ENCODE peak calls at places on chromosome 4, in four cellular contexts. F is activated naive CD4-positive, alpha-beta T cell; W is activated T-cell treated with anti-CD3 and anti-CD28 coated beads for 48 hours; J is AG10803. K is an unnamed sample.

GRCh38 chr4:48247142-48247877 is 22.3 kb downstream of the TEC start:
- DNase-seq in F (no peak), J (no peak), W (no peak), K (no peak)

GRCh38 chr4:78659264-78659663 is 107.7 kb downstream of the ANXA3 start:
- DNase-seq in W (no peak), F (no peak), J (peak), K (no peak)

GRCh38 chr4:70676554-70677090 is 10.3 kb upstream of the JCHAIN start:
- DNase-seq in F (no peak), W (no peak), J (no peak), K (no peak)

GRCh38 chr4:112916868-112917267 is 132.6 kb upstream of the ANK2 start:
- DNase-seq in F (no peak), J (peak), W (no peak), K (no peak)

GRCh38 chr4:33467291-33467690 is 2747.1 kb downstream of the PCDH7 start:
- DNase-seq in F (no peak), W (no peak), J (no peak), K (no peak)

GRCh38 chr4:122632396-122633143 is 11.7 kb upstream of the IL21 start:
- DNase-seq in J (no peak), F (no peak), W (no peak), K (peak)

GRCh38 chr4:7044415-7044930 is 1.3 kb downstream of the TADA2B start:
- DNase-seq in W (no peak), F (no peak), J (no peak), K (no peak)

GRCh38 chr4:78612398-78613005 is 60.9 kb downstream of the ANXA3 start:
- DNase-seq in J (peak), F (no peak), W (no peak), K (no peak)

GRCh38 chr4:105415281-105415744 is 58.5 kb downstream of the PPA2 start:
- DNase-seq in W (no peak), F (no peak), J (no peak), K (no peak)

GRCh38 chr4:2558301-2558700 is 21.9 kb downstream of the FAM193A start:
- DNase-seq in W (no peak), F (no peak), J (no peak), K (no peak)

GRCh38 chr4:3243066-3243775 is 5.7 kb upstream of the MSANTD1 start:
- DNase-seq in W (no peak), F (no peak), J (no peak), K (peak)

GRCh38 chr4:40564004-40564403 is 65.7 kb downstream of the RBM47 start:
- DNase-seq in W (no peak), J (no peak), F (no peak), K (no peak)

GRCh38 chr4:23584024-23584423 is 305.8 kb downstream of the PPARGC1A start:
- DNase-seq in J (no peak), F (no peak), W (no peak), K (no peak)

GRCh38 chr4:76654796-76655195 is 219.8 kb downstream of the SHROOM3 start:
- DNase-seq in F (no peak), J (peak), W (no peak), K (peak)

GRCh38 chr4:83138979-83139378 is 24.4 kb upstream of the PLAC8 start:
- DNase-seq in J (no peak), F (no peak), W (no peak), K (no peak)

GRCh38 chr4:5730993-5731975 is 20.3 kb downstream of the EVC start:
- DNase-seq in F (no peak), J (no peak), W (no peak), K (no peak)

GRCh38 chr4:3317011-3317655 is 24.3 kb downstream of the RGS12 start:
- DNase-seq in F (no peak), W (no peak), J (no peak), K (no peak)

GRCh38 chr4:89140168-89140759 is 28.9 kb downstream of the TIGD2 start:
- DNase-seq in J (no peak), F (no peak), W (no peak), K (no peak)

GRCh38 chr4:40422309-40422708 is 87.2 kb downstream of the CHRNA9 start:
- DNase-seq in F (no peak), W (no peak), J (no peak), K (no peak)

GRCh38 chr4:108199881-108200280 is 31.1 kb upstream of the LEF1 start:
- DNase-seq in J (no peak), W (no peak), F (no peak), K (no peak)

GRCh38 chr4:8649631-8650261 is 57.2 kb downstream of the CPZ start:
- DNase-seq in F (no peak), W (no peak), J (no peak), K (no peak)

GRCh38 chr4:41661447-41662076 is 87.0 kb downstream of the PHOX2B start:
- DNase-seq in F (no peak), J (peak), W (peak), K (peak)

GRCh38 chr4:38034986-38035882 is 75.0 kb downstream of the PTTG2 start:
- DNase-seq in W (no peak), J (peak), F (no peak), K (peak)

GRCh38 chr4:87950516-87950915 is 25.0 kb upstream of the SPP1 start:
- DNase-seq in W (no peak), J (no peak), F (no peak), K (no peak)

GRCh38 chr4:11543710-11544109 is 115.0 kb upstream of the HS3ST1 start:
- DNase-seq in J (no peak), F (no peak), W (no peak), K (no peak)

GRCh38 chr4:42720514-42720913 is 63.6 kb upstream of the ATP8A1 start:
- DNase-seq in F (no peak), J (no peak), W (no peak), K (no peak)

GRCh38 chr4:139692300-139693012 is 26.8 kb downstream of the MGST2 start:
- DNase-seq in F (no peak), J (no peak), W (no peak), K (no peak)

GRCh38 chr4:127141857-127142256 is 490.9 kb upstream of the INTU start:
- DNase-seq in F (no peak), W (no peak), J (peak), K (no peak)

GRCh38 chr4:3218824-3219760 is 29.9 kb upstream of the MSANTD1 start:
- DNase-seq in J (no peak), W (no peak), F (no peak), K (no peak)

GRCh38 chr4:160836431-160836830 is 1327.4 kb downstream of the FSTL5 start:
- DNase-seq in F (no peak), W (no peak), J (no peak), K (no peak)

GRCh38 chr4:130699004-130699403 is 1603.1 kb downstream of the C4orf33 start:
- DNase-seq in W (no peak), F (no peak), J (no peak), K (no peak)